ENCODE peak calls at places on chromosomes 5 and 9, in nine cellular contexts. F, E, N, G, I, C, S, X and H are unnamed samples.

GRCh38 chr5:172283020-172283861 is at the start of gene UBTD2:
- DNase-seq in C (peak), E (peak), I (peak), X (peak), G (peak), S (peak), F (peak), N (no peak), H (no peak)

GRCh38 chr9:109453210-109453842 is 44.8 kb downstream of the PTPN3 start:
- DNase-seq in G (peak), N (no peak), I (no peak), C (peak), S (peak), F (no peak), E (peak), X (no peak), H (peak)

GRCh38 chr9:136019041-136019680 is 58.0 kb upstream of the UBAC1 start:
- DNase-seq in E (no peak), S (no peak), I (no peak), X (peak), N (no peak), G (no peak), C (no peak), F (no peak), H (no peak)

GRCh38 chr5:146595088-146595487 is 79.1 kb upstream of the GPR151 start:
- DNase-seq in X (no peak), G (no peak), E (peak), N (no peak), S (no peak), F (no peak), C (no peak), I (no peak), H (no peak)

GRCh38 chr5:91381774-91382492 is 1.2 kb downstream of the ARRDC3 start:
- DNase-seq in N (peak), F (peak), I (peak), E (peak), C (peak), S (peak), X (peak), G (peak), H (peak)

GRCh38 chr5:56183507-56183906 is 49.6 kb downstream of the ANKRD55 start:
- DNase-seq in I (peak), S (peak), N (peak), C (peak), G (peak), F (no peak), X (no peak), E (no peak), H (peak)

GRCh38 chr5:40678021-40678939 is 1.4 kb upstream of the PTGER4 start:
- DNase-seq in X (no peak), S (no peak), G (no peak), E (no peak), I (no peak), C (no peak), N (no peak), F (no peak), H (no peak)

GRCh38 chr9:19922476-19923118 is 133.8 kb upstream of the SLC24A2 start:
- DNase-seq in C (peak), N (peak), F (no peak), G (peak), X (no peak), S (peak), I (peak), E (peak), H (peak)

GRCh38 chr9:72687331-72687730 is 165.9 kb downstream of the TMC1 start:
- DNase-seq in I (no peak), S (no peak), F (no peak), X (no peak), E (no peak), G (no peak), C (no peak), N (no peak), H (no peak)

GRCh38 chr9:129497064-129497836 is 123.7 kb downstream of the C9orf50 start:
- DNase-seq in I (no peak), C (no peak), S (no peak), F (no peak), X (no peak), E (no peak), N (no peak), G (no peak), H (no peak)

GRCh38 chr5:75668988-75669760 is 48.1 kb downstream of the POC5 start:
- DNase-seq in S (peak), N (no peak), G (peak), F (peak), I (no peak), C (peak), E (peak), X (no peak), H (no peak)

GRCh38 chr9:15389173-15389572 is 33.5 kb upstream of the SNAPC3 start:
- DNase-seq in S (no peak), N (no peak), G (peak), C (no peak), I (no peak), F (no peak), X (peak), E (no peak), H (no peak)

GRCh38 chr5:168916266-168916665 is 337.1 kb upstream of the PANK3 start:
- DNase-seq in E (no peak), C (no peak), X (no peak), I (peak), N (no peak), S (no peak), G (no peak), F (peak), H (no peak)

GRCh38 chr9:14671327-14671840 is 21.8 kb downstream of the ZDHHC21 start:
- DNase-seq in S (peak), E (no peak), G (no peak), C (no peak), F (no peak), I (no peak), N (no peak), X (no peak), H (no peak)

GRCh38 chr5:115623632-115624031 is 2.2 kb downstream of the TMED7 start:
- DNase-seq in F (no peak), X (no peak), E (no peak), G (no peak), I (no peak), N (no peak), C (no peak), S (no peak), H (no peak)

GRCh38 chr5:10333154-10334006 is 20.1 kb upstream of the MARCHF6 start:
- DNase-seq in E (peak), X (peak), F (peak), N (no peak), S (peak), C (peak), I (no peak), G (no peak), H (no peak)

GRCh38 chr9:122347348-122348287 is 23.2 kb upstream of the PTGS1 start:
- DNase-seq in G (no peak), N (no peak), C (peak), S (peak), E (peak), I (peak), F (peak), X (no peak), H (no peak)

GRCh38 chr9:86655147-86655546 is 292.2 kb downstream of the GAS1 start:
- DNase-seq in S (peak), X (no peak), I (peak), E (no peak), G (peak), C (no peak), F (no peak), N (no peak), H (no peak)

GRCh38 chr5:66909364-66909763 is 287.2 kb downstream of the CD180 start:
- DNase-seq in G (no peak), E (no peak), N (no peak), F (no peak), X (no peak), S (peak), C (no peak), I (no peak), H (no peak)

GRCh38 chr9:14652729-14653377 is 40.4 kb downstream of the ZDHHC21 start:
- DNase-seq in N (no peak), F (no peak), X (no peak), I (peak), C (peak), E (peak), G (no peak), S (peak), H (no peak)

GRCh38 chr5:6568909-6569308 is 63.9 kb downstream of the NSUN2 start:
- DNase-seq in E (no peak), F (no peak), I (no peak), G (no peak), X (no peak), S (no peak), C (no peak), N (no peak), H (no peak)

GRCh38 chr9:127970401-127971313 is 10.1 kb downstream of the EEIG1 start:
- DNase-seq in E (no peak), C (no peak), I (no peak), S (no peak), F (peak), N (no peak), G (no peak), X (no peak), H (no peak)

GRCh38 chr9:131319486-131319885 is 30.0 kb downstream of the PLPP7 start:
- DNase-seq in N (no peak), C (no peak), I (no peak), E (no peak), S (no peak), G (no peak), F (no peak), X (no peak), H (no peak)

GRCh38 chr5:154857091-154857533 is 1.3 kb upstream of the CNOT8 start:
- DNase-seq in E (peak), I (no peak), X (peak), C (no peak), N (no peak), G (no peak), S (no peak), F (peak), H (no peak)

GRCh38 chr9:98222885-98223640 is 30.6 kb upstream of the CORO2A start:
- DNase-seq in X (no peak), I (peak), N (peak), F (no peak), G (peak), S (peak), E (no peak), C (peak), H (peak)

GRCh38 chr9:128729766-128730517 is 6.0 kb upstream of the ZDHHC12 start:
- DNase-seq in X (no peak), C (no peak), N (no peak), I (no peak), E (no peak), G (no peak), F (no peak), S (no peak), H (no peak)

GRCh38 chr9:72951043-72951442 is 1.8 kb downstream of the ALDH1A1 start:
- DNase-seq in C (peak), F (no peak), S (no peak), X (no peak), N (no peak), E (no peak), I (no peak), G (no peak), H (no peak)

GRCh38 chr9:73782166-73782565 is 630.5 kb downstream of the ANXA1 start:
- DNase-seq in C (no peak), G (no peak), N (no peak), I (peak), E (no peak), F (no peak), X (no peak), S (peak), H (no peak)

GRCh38 chr5:78006449-78006848 is 230.3 kb upstream of the TBCA start:
- DNase-seq in N (no peak), X (no peak), I (no peak), G (no peak), F (no peak), C (no peak), E (no peak), S (no peak), H (no peak)

GRCh38 chr9:31588010-31588409 is 796.4 kb upstream of the ACO1 start:
- DNase-seq in G (no peak), I (no peak), N (no peak), F (no peak), S (no peak), C (no peak), E (no peak), X (no peak), H (no peak)

GRCh38 chr5:154371687-154372086 is 74.1 kb upstream of the SAP30L start:
- DNase-seq in G (peak), X (no peak), C (peak), F (no peak), E (no peak), S (peak), N (no peak), I (peak), H (peak)

GRCh38 chr9:97468658-97469448 is 32.6 kb upstream of the TMOD1 start:
- DNase-seq in I (peak), G (peak), X (peak), C (peak), S (peak), N (peak), F (peak), E (peak), H (no peak)

GRCh38 chr5:141650851-141651727 is at the start of gene FCHSD1:
- DNase-seq in G (peak), I (peak), F (peak), S (peak), X (peak), C (peak), E (peak), N (peak), H (no peak)

GRCh38 chr5:170284231-170284630 is 13.3 kb downstream of the LCP2 start:
- DNase-seq in G (no peak), N (no peak), F (no peak), X (no peak), E (no peak), S (no peak), C (no peak), I (no peak), H (no peak)

GRCh38 chr5:175383350-175383749 is 60.6 kb downstream of the DRD1 start:
- DNase-seq in N (no peak), I (peak), G (no peak), S (no peak), F (no peak), E (peak), C (peak), X (no peak), H (no peak)
- TF ChIP-seq CTCF in N (no peak), I (peak), G (no peak), S (no peak), F (no peak), E (no peak), C (no peak), X (no peak), H (no peak)

GRCh38 chr9:134406366-134407122 is 80.3 kb downstream of the RXRA start:
- DNase-seq in G (no peak), I (peak), C (peak), F (no peak), S (no peak), X (no peak), N (no peak), E (no peak), H (no peak)
- H3K4me3 ChIP-seq in G (peak), I (no peak), C (peak), F (peak), S (peak), X (no peak), N (peak), E (no peak), H (peak)

GRCh38 chr5:133968057-133968993 is at the start of gene C5orf15:
- DNase-seq in G (peak), S (peak), X (peak), E (peak), N (peak), C (peak), I (peak), F (peak), H (peak)
- TF ChIP-seq CTCF in G (peak), S (no peak), X (no peak), E (no peak), N (peak), C (no peak), I (peak), F (no peak), H (peak)

GRCh38 chr5:138139776-138140080 is 500 bp upstream of the NME5 start:
- DNase-seq in F (no peak), X (no peak), C (no peak), N (no peak), S (no peak), E (no peak), I (no peak), G (no peak), H (no peak)
- H3K4me3 ChIP-seq in F (no peak), X (no peak), C (no peak), N (no peak), S (no peak), E (no peak), I (no peak), G (no peak), H (no peak)

DNA sequence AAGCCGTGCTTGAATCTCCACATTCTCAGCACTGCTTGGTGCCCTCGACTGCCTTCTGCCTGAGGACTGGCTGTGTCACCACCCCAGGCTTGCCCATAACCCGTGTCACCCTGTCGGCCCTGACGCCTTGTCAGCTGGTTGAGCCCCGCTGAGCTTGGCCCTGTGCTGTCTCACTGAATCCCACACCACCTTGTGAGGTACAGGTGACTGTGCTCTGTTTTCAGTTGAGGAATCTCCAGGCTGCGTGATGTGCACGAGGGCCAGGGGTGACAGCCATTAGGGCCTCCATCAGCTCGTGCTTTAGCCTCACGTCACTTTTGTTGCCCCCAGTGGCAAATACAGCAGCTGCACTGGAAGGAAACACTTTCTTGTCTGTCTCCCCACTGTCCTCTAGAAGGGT is 90.7 kb downstream of the CACNA1B start:
- DNase-seq in E (no peak), C (no peak), G (no peak), I (no peak), F (no peak), N (no peak), S (no peak), X (peak), H (no peak)
- TF ChIP-seq CTCF in E (peak), C (no peak), G (no peak), I (no peak), F (no peak), N (peak), S (no peak), X (no peak), H (no peak)

GRCh38 chr9:93503381-93503780 is 50.0 kb upstream of the FAM120AOS start:
- DNase-seq in G (no peak), F (no peak), S (no peak), I (no peak), E (no peak), X (no peak), N (no peak), C (no peak), H (no peak)

GRCh38 chr9:93501406-93501805 is 48.0 kb upstream of the FAM120AOS start:
- DNase-seq in S (no peak), I (no peak), G (no peak), C (no peak), X (no peak), F (no peak), E (no peak), N (no peak), H (no peak)

GRCh38 chr9:93496285-93496684 is 42.9 kb upstream of the FAM120AOS start:
- DNase-seq in N (no peak), I (no peak), G (no peak), X (no peak), E (no peak), S (no peak), C (no peak), F (no peak), H (no peak)

GRCh38 chr9:93505518-93506123 is 52.2 kb upstream of the FAM120AOS start:
- DNase-seq in F (no peak), N (no peak), E (no peak), G (no peak), C (no peak), S (no peak), X (no peak), I (no peak), H (no peak)

GRCh38 chr9:93500571-93501298 is 47.4 kb upstream of the FAM120AOS start:
- DNase-seq in C (no peak), S (no peak), F (no peak), E (no peak), I (no peak), G (no peak), X (no peak), N (no peak), H (no peak)
- H3K4me3 ChIP-seq in C (peak), S (no peak), F (peak), E (no peak), I (peak), G (no peak), X (no peak), N (no peak), H (no peak)

DNA sequence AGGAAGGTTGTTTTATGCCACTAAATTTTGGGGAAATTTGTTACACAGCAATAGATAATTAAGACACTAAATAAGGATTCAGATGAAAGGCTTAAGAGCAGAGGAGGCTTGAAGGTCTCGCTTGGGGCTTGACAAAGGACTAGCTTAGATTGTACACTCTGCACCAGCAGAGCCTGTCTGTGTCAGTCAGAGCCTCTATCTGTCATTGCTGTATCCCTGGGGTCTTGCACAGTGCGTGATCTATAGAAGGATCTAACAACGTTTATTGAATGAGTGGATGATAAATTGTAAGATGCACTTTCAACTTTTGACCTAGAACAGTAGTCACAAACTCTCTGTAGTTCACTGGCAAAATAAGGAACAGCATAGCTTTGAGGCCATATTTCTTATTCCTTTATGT is 173.4 kb downstream of the ENTREP1 start:
- DNase-seq in E (no peak), C (no peak), N (no peak), S (no peak), G (no peak), I (no peak), F (no peak), X (no peak), H (no peak)
- TF ChIP-seq CTCF in E (no peak), C (no peak), N (no peak), S (no peak), G (no peak), I (no peak), F (no peak), X (no peak), H (no peak)

GRCh38 chr5:178820001-178820400 is 39.8 kb upstream of the ZNF354B start:
- DNase-seq in X (no peak), C (no peak), I (no peak), E (no peak), G (no peak), F (no peak), S (no peak), N (no peak), H (no peak)
- H3K4me3 ChIP-seq in X (no peak), C (no peak), I (no peak), E (no peak), G (no peak), F (no peak), S (no peak), N (no peak), H (no peak)